ENCODE peak calls at places on chromosomes 12 and 14, in six cellular contexts. One of them, this sample, is unnamed.
A peak's percentile ranks its signal among the peaks of the same experiment; 100 is the strongest.

GRCh38 chr12:89236237-89236636 is 116.1 kb downstream of the DUSP6 start:
- DNase-seq in colonic mucosa: no peak
- DNase-seq in ascending aorta: no peak
- DNase-seq in GM23338: no peak
- DNase-seq in heart right ventricle: no peak
- DNase-seq in fibroblast of lung: peak; percentile 50
- DNase-seq in this sample: no peak

GRCh38 chr14:58501214-58501816 is 73.8 kb downstream of the KIAA0586 start:
- DNase-seq in fibroblast of lung: peak; percentile 90
- DNase-seq in GM23338: peak; percentile 81
- DNase-seq in colonic mucosa: peak; percentile 22
- DNase-seq in ascending aorta: no peak
- DNase-seq in heart right ventricle: no peak
- DNase-seq in this sample: no peak

GRCh38 chr14:59046746-59047145 is 141.7 kb upstream of the DAAM1 start:
- DNase-seq in ascending aorta: no peak
- DNase-seq in fibroblast of lung: peak; percentile 19
- DNase-seq in heart right ventricle: no peak
- DNase-seq in colonic mucosa: no peak
- DNase-seq in GM23338: no peak
- DNase-seq in this sample: no peak

GRCh38 chr12:43306066-43306465 is 245.9 kb downstream of the ADAMTS20 start:
- DNase-seq in colonic mucosa: no peak
- DNase-seq in heart right ventricle: no peak
- DNase-seq in ascending aorta: no peak
- DNase-seq in GM23338: no peak
- DNase-seq in fibroblast of lung: peak; percentile 87
- DNase-seq in this sample: no peak

GRCh38 chr12:124493809-124494750 is 73.3 kb downstream of the NCOR2 start:
- DNase-seq in ascending aorta: no peak
- DNase-seq in colonic mucosa: no peak
- DNase-seq in fibroblast of lung: no peak
- DNase-seq in heart right ventricle: peak; percentile 15
- DNase-seq in GM23338: no peak
- DNase-seq in this sample: no peak

GRCh38 chr12:3152013-3152412 is 74.8 kb downstream of the TSPAN9 start:
- DNase-seq in fibroblast of lung: no peak
- DNase-seq in colonic mucosa: no peak
- DNase-seq in heart right ventricle: peak; percentile 46
- DNase-seq in ascending aorta: no peak
- DNase-seq in GM23338: peak; percentile 80
- DNase-seq in this sample: no peak

GRCh38 chr12:45407188-45407850 is 191.4 kb downstream of the ANO6 start:
- DNase-seq in GM23338: no peak
- DNase-seq in heart right ventricle: no peak
- DNase-seq in colonic mucosa: no peak
- DNase-seq in fibroblast of lung: peak; percentile 58
- DNase-seq in ascending aorta: no peak
- DNase-seq in this sample: peak; percentile 68

GRCh38 chr14:98622208-98623051 is 649.6 kb downstream of the BCL11B start:
- DNase-seq in ascending aorta: no peak
- DNase-seq in GM23338: no peak
- DNase-seq in colonic mucosa: no peak
- DNase-seq in fibroblast of lung: no peak
- DNase-seq in heart right ventricle: no peak
- DNase-seq in this sample: no peak

GRCh38 chr12:2501464-2502181 is 293.1 kb upstream of the FKBP4 start:
- DNase-seq in colonic mucosa: no peak
- DNase-seq in ascending aorta: no peak
- DNase-seq in heart right ventricle: peak; percentile 32
- DNase-seq in GM23338: no peak
- DNase-seq in fibroblast of lung: no peak
- DNase-seq in this sample: no peak

GRCh38 chr12:10400829-10401228 is 8.7 kb downstream of the KLRC4 start:
- DNase-seq in fibroblast of lung: no peak
- DNase-seq in GM23338: no peak
- DNase-seq in ascending aorta: no peak
- DNase-seq in colonic mucosa: no peak
- DNase-seq in heart right ventricle: no peak
- DNase-seq in this sample: no peak

GRCh38 chr14:36217732-36218131 is 41.2 kb upstream of the PTCSC3 start:
- DNase-seq in ascending aorta: no peak
- DNase-seq in GM23338: no peak
- DNase-seq in colonic mucosa: no peak
- DNase-seq in fibroblast of lung: no peak
- DNase-seq in heart right ventricle: no peak
- DNase-seq in this sample: peak; percentile 80

GRCh38 chr14:36214476-36215216 is 38.1 kb upstream of the PTCSC3 start:
- DNase-seq in GM23338: no peak
- DNase-seq in heart right ventricle: no peak
- DNase-seq in colonic mucosa: no peak
- DNase-seq in fibroblast of lung: no peak
- DNase-seq in ascending aorta: no peak
- DNase-seq in this sample: no peak

GRCh38 chr14:36217027-36217426 is 40.5 kb upstream of the PTCSC3 start:
- DNase-seq in fibroblast of lung: no peak
- DNase-seq in GM23338: no peak
- DNase-seq in colonic mucosa: no peak
- DNase-seq in heart right ventricle: no peak
- DNase-seq in ascending aorta: no peak
- DNase-seq in this sample: no peak

GRCh38 chr14:36212987-36213386 is 36.5 kb upstream of the PTCSC3 start:
- DNase-seq in colonic mucosa: no peak
- DNase-seq in ascending aorta: no peak
- DNase-seq in GM23338: no peak
- DNase-seq in fibroblast of lung: no peak
- DNase-seq in heart right ventricle: no peak
- DNase-seq in this sample: no peak

DNA sequence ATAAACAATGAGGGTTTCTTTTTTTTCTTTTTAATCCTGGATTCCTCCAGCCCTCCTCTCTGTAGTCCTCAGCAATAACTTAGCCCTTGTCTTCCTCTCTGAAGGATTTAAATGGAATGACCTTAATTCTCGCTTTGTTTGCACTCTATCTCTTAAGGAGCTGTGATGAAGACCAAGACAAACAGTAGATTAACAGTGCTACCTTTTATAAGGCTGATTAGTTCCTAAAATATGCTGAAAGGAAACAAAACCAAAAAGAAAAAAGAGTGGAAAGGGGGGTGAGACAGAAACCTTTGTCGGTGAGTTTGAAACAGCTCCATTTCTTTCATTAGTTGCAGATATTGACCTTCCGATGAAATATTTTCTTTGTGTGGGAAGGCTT is 38.7 kb upstream of the PTCSC3 start:
- DNase-seq in heart right ventricle: no peak
- DNase-seq in GM23338: no peak
- DNase-seq in ascending aorta: no peak
- DNase-seq in fibroblast of lung: no peak
- DNase-seq in colonic mucosa: no peak
- DNase-seq in this sample: no peak
- H3K27ac ChIP-seq in heart right ventricle: no peak overlapping the region
- H3K27ac ChIP-seq in GM23338: no peak overlapping the region
- H3K27ac ChIP-seq in ascending aorta: no peak overlapping the region
- H3K27ac ChIP-seq in fibroblast of lung: no peak overlapping the region
- H3K27ac ChIP-seq in colonic mucosa: no peak overlapping the region
- H3K27ac ChIP-seq in this sample: peak overlapping the region; percentile 59

GRCh38 chr14:52948836-52949235 is 2.0 kb downstream of the FERMT2 start:
- DNase-seq in fibroblast of lung: no peak
- DNase-seq in heart right ventricle: no peak
- DNase-seq in colonic mucosa: no peak
- DNase-seq in GM23338: no peak
- DNase-seq in ascending aorta: no peak
- DNase-seq in this sample: no peak

GRCh38 chr14:52950410-52950897 is 396 bp downstream of the FERMT2 start:
- DNase-seq in fibroblast of lung: peak; percentile 50
- DNase-seq in heart right ventricle: peak; percentile 56
- DNase-seq in colonic mucosa: peak; percentile 52
- DNase-seq in ascending aorta: no peak
- DNase-seq in GM23338: peak; percentile 61
- DNase-seq in this sample: peak; percentile 54

GRCh38 chr14:52949249-52949648 is 1.6 kb downstream of the FERMT2 start:
- DNase-seq in fibroblast of lung: no peak
- DNase-seq in ascending aorta: no peak
- DNase-seq in GM23338: no peak
- DNase-seq in colonic mucosa: no peak
- DNase-seq in heart right ventricle: no peak
- DNase-seq in this sample: no peak

GRCh38 chr14:52949711-52950409 is 990 bp downstream of the FERMT2 start:
- DNase-seq in fibroblast of lung: peak; percentile 61
- DNase-seq in heart right ventricle: no peak
- DNase-seq in GM23338: no peak
- DNase-seq in colonic mucosa: no peak
- DNase-seq in ascending aorta: no peak
- DNase-seq in this sample: no peak

GRCh38 chr14:52948039-52948438 is 2.8 kb downstream of the FERMT2 start:
- DNase-seq in heart right ventricle: no peak
- DNase-seq in colonic mucosa: no peak
- DNase-seq in GM23338: no peak
- DNase-seq in ascending aorta: no peak
- DNase-seq in fibroblast of lung: no peak
- DNase-seq in this sample: no peak
- H3K4me3 ChIP-seq in heart right ventricle: peak overlapping the region; percentile 76
- H3K4me3 ChIP-seq in colonic mucosa: no peak overlapping the region
- H3K4me3 ChIP-seq in GM23338: peak overlapping the region; percentile 88
- H3K4me3 ChIP-seq in ascending aorta: peak overlapping the region; percentile 87
- H3K4me3 ChIP-seq in fibroblast of lung: peak overlapping the region; percentile 98
- H3K4me3 ChIP-seq in this sample: no peak overlapping the region

GRCh38 chr14:77032854-77033621 is 4.5 kb upstream of the IRF2BPL start:
- DNase-seq in ascending aorta: peak; percentile 82
- DNase-seq in colonic mucosa: peak; percentile 90
- DNase-seq in heart right ventricle: peak; percentile 92
- DNase-seq in GM23338: peak; percentile 87
- DNase-seq in fibroblast of lung: peak; percentile 100
- DNase-seq in this sample: peak; percentile 93
- H3K4me1 ChIP-seq in ascending aorta: peaks cover 62% of the 10 kb centered on the region
- H3K4me1 ChIP-seq in colonic mucosa: peaks cover 9% of the 10 kb centered on the region
- H3K4me1 ChIP-seq in heart right ventricle: peaks cover 85% of the 10 kb centered on the region
- H3K4me1 ChIP-seq in GM23338: peaks cover 65% of the 10 kb centered on the region
- H3K4me1 ChIP-seq in fibroblast of lung: peaks cover 36% of the 10 kb centered on the region
- H3K4me1 ChIP-seq in this sample: peaks cover 61% of the 10 kb centered on the region

GRCh38 chr14:75342762-75343599 is 64.4 kb downstream of the FOS start:
- DNase-seq in GM23338: no peak
- DNase-seq in colonic mucosa: no peak
- DNase-seq in ascending aorta: no peak
- DNase-seq in heart right ventricle: no peak
- DNase-seq in fibroblast of lung: no peak
- DNase-seq in this sample: no peak
- H3K27ac ChIP-seq in GM23338: no peak overlapping the region
- H3K27ac ChIP-seq in colonic mucosa: no peak overlapping the region
- H3K27ac ChIP-seq in ascending aorta: no peak overlapping the region
- H3K27ac ChIP-seq in heart right ventricle: no peak overlapping the region
- H3K27ac ChIP-seq in fibroblast of lung: no peak overlapping the region
- H3K27ac ChIP-seq in this sample: peak overlapping the region; percentile 91

GRCh38 chr14:39275395-39275794 is 41.7 kb downstream of the MIA2 start:
- DNase-seq in GM23338: no peak
- DNase-seq in ascending aorta: no peak
- DNase-seq in colonic mucosa: no peak
- DNase-seq in heart right ventricle: no peak
- DNase-seq in fibroblast of lung: no peak
- DNase-seq in this sample: no peak
- H3K4me3 ChIP-seq in GM23338: no peak overlapping the region
- H3K4me3 ChIP-seq in ascending aorta: no peak overlapping the region
- H3K4me3 ChIP-seq in colonic mucosa: no peak overlapping the region
- H3K4me3 ChIP-seq in heart right ventricle: no peak overlapping the region
- H3K4me3 ChIP-seq in fibroblast of lung: no peak overlapping the region
- H3K4me3 ChIP-seq in this sample: no peak overlapping the region

GRCh38 chr12:122021822-122022392 is at the start of gene BCL7A:
- DNase-seq in fibroblast of lung: peak; percentile 82
- DNase-seq in colonic mucosa: peak; percentile 75
- DNase-seq in GM23338: peak; percentile 62
- DNase-seq in ascending aorta: peak; percentile 22
- DNase-seq in heart right ventricle: peak; percentile 69
- DNase-seq in this sample: peak; percentile 94
- H3K4me1 ChIP-seq in fibroblast of lung: peaks cover 11% of the 10 kb centered on the region
- H3K4me1 ChIP-seq in colonic mucosa: no peaks in the 10 kb centered on the region
- H3K4me1 ChIP-seq in GM23338: peaks cover 12% of the 10 kb centered on the region
- H3K4me1 ChIP-seq in ascending aorta: peaks cover 16% of the 10 kb centered on the region
- H3K4me1 ChIP-seq in heart right ventricle: peaks cover 27% of the 10 kb centered on the region
- H3K4me1 ChIP-seq in this sample: peaks cover 27% of the 10 kb centered on the region

DNA sequence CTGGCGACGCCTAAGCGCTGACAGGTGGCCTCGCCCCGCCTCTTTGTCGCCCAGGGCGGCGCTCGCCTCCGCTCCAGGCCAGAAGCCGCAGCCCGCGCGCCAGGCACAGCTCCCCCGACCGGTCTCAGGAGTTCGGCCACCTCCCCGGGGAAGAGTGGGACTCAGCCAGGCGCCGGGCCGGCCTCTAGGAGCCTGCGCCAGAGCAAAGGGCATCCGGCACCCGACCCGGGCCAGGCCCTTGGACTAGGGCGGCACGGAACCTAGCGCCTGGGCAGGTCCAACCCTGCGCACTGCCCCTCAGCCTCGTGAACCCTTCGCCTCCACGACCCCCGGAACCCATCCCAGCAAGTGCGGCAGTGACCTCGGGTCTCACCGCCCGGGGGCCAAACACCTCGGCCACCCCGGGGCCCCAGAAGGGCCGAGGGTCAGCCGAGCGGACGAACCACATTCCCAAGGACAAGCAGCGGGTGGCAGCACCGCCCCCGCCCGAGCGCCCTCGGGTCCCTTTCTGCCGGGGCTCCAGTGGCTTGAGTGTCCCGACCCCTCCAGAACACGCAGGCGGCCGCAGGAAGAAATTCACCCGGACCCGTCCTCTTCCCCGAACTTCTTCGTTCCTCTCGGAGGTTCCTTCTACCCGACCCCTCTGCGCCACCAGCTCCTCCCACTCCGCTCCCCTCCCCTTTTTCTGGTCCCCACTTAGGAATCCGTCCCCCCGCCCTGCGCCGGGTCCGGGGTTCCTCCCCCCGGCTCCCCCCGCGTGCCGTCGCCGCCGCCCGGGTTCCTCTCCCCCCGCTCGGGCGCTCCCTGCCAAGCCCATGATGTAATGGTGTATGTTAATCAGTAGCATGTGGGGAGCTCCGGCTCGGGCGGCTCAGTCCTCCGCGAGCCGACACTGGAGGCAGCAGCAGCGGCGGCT is 1.4 kb upstream of the SAMD4A start:
- DNase-seq in heart right ventricle: peak; percentile 94
- DNase-seq in ascending aorta: peak; percentile 86
- DNase-seq in fibroblast of lung: peak; percentile 90
- DNase-seq in GM23338: peak; percentile 90
- DNase-seq in colonic mucosa: peak; percentile 92
- DNase-seq in this sample: peak; percentile 94
- H3K27ac ChIP-seq in heart right ventricle: peak overlapping the region; percentile 100
- H3K27ac ChIP-seq in ascending aorta: peak overlapping the region; percentile 99
- H3K27ac ChIP-seq in fibroblast of lung: peak overlapping the region; percentile 95
- H3K27ac ChIP-seq in GM23338: no peak overlapping the region
- H3K27ac ChIP-seq in colonic mucosa: peak overlapping the region; percentile 99
- H3K27ac ChIP-seq in this sample: peak overlapping the region; percentile 97

DNA sequence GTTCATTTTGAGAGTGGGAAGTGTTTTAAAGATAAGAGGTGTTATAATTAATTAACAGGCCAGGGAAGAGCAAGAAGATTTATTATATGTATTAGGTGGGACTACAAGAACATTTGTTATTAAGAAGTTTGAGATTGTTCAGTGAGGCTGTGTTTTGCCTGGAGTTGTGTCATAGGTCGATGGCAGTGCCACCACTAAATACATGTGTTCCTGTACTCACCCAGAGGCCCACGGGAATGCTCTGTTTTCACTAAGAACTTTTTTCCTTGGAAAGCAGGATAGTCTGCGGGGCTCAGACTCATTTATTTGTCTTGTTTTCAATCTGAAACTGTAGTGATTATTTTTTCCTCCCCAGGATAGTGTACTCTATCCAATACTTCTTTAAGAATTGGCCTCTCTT is 10.1 kb downstream of the IRAK3 start:
- DNase-seq in colonic mucosa: no peak
- DNase-seq in ascending aorta: no peak
- DNase-seq in heart right ventricle: no peak
- DNase-seq in GM23338: no peak
- DNase-seq in fibroblast of lung: no peak
- DNase-seq in this sample: no peak
- H3K4me3 ChIP-seq in colonic mucosa: no peak overlapping the region
- H3K4me3 ChIP-seq in ascending aorta: no peak overlapping the region
- H3K4me3 ChIP-seq in heart right ventricle: no peak overlapping the region
- H3K4me3 ChIP-seq in GM23338: no peak overlapping the region
- H3K4me3 ChIP-seq in fibroblast of lung: no peak overlapping the region
- H3K4me3 ChIP-seq in this sample: no peak overlapping the region

This sample was measured in upper lobe of left lung.